ENCODE peak calls at places on chromosomes 2 and 18, in five cellular contexts. D is lower lobe of right lung, S is dorsolateral prefrontal cortex, Z is kidney, A is cardiac muscle cell. H is an unnamed sample.

GRCh38 chr2:112204411-112204810 is 50.4 kb downstream of the ZC3H8 start:
- DNase-seq in D (no peak), S (no peak), Z (no peak), A (peak; percentile 21), H (no peak)

GRCh38 chr2:240295256-240296103 is 140.0 kb upstream of the GPC1 start:
- DNase-seq in D (no peak), S (no peak), Z (no peak), A (peak; percentile 6), H (no peak)

GRCh38 chr2:173064231-173064805 is 11.3 kb upstream of the MAP3K20 start:
- DNase-seq in D (no peak), S (no peak), Z (no peak), A (peak; percentile 52), H (no peak)

GRCh38 chr2:241252778-241253475 is 62.5 kb downstream of the HDLBP start:
- DNase-seq in D (no peak), S (no peak), Z (no peak), A (no peak), H (no peak)

GRCh38 chr18:9082763-9083510 is 19.6 kb upstream of the NDUFV2 start:
- DNase-seq in D (no peak), S (no peak), Z (no peak), A (no peak), H (no peak)

GRCh38 chr2:73759287-73759764 is 20.6 kb downstream of the DUSP11 start:
- DNase-seq in D (no peak), S (no peak), Z (no peak), A (peak; percentile 92), H (no peak)

GRCh38 chr2:58271826-58272225 is 30.7 kb upstream of the FANCL start:
- DNase-seq in D (no peak), S (no peak), Z (no peak), A (no peak), H (no peak)

GRCh38 chr2:763766-764525 is 86.7 kb upstream of the TMEM18 start:
- DNase-seq in D (no peak), S (no peak), Z (no peak), A (no peak), H (no peak)

GRCh38 chr18:34115409-34116081 is 109.2 kb downstream of the NOL4 start:
- DNase-seq in D (no peak), S (no peak), Z (no peak), A (peak; percentile 6), H (no peak)

GRCh38 chr18:35050004-35050623 is 8.9 kb downstream of the MAPRE2 start:
- DNase-seq in D (no peak), S (no peak), Z (no peak), A (peak; percentile 47), H (no peak)

GRCh38 chr2:237629739-237630138 is 2.4 kb downstream of the LRRFIP1 start:
- DNase-seq in D (no peak), S (no peak), Z (no peak), A (peak; percentile 52), H (no peak)

GRCh38 chr18:55501594-55502345 is 86.2 kb downstream of the TCF4 start:
- DNase-seq in D (no peak), S (no peak), Z (no peak), A (no peak), H (no peak)

GRCh38 chr2:233414273-233414654 is 60.0 kb downstream of the DGKD start:
- DNase-seq in D (no peak), S (no peak), Z (no peak), A (peak; percentile 29), H (no peak)

GRCh38 chr2:220162320-220162719 is 534.9 kb downstream of the SLC4A3 start:
- DNase-seq in D (no peak), S (no peak), Z (no peak), A (peak; percentile 53), H (no peak)

GRCh38 chr18:28115149-28115550 is 61.8 kb downstream of the CDH2 start:
- DNase-seq in D (no peak), S (no peak), Z (no peak), A (peak; percentile 82), H (no peak)

GRCh38 chr2:216317831-216318230 is 54.5 kb downstream of the MARCHF4 start:
- DNase-seq in D (no peak), S (no peak), Z (no peak), A (no peak), H (no peak)

GRCh38 chr2:240564571-240565266 is 3.6 kb upstream of the RNPEPL1 start:
- DNase-seq in D (no peak), S (peak; percentile 22), Z (no peak), A (peak; percentile 79), H (no peak)

GRCh38 chr2:84697895-84698294 is 181.6 kb downstream of the DNAH6 start:
- DNase-seq in D (no peak), S (no peak), Z (no peak), A (no peak), H (no peak)

GRCh38 chr18:46321954-46322353 is 217.8 kb downstream of the HAUS1 start:
- DNase-seq in D (no peak), S (no peak), Z (no peak), A (no peak), H (no peak)

GRCh38 chr2:239621611-239622010 is 220.8 kb upstream of the HDAC4 start:
- DNase-seq in D (no peak), S (no peak), Z (no peak), A (no peak), H (no peak)

GRCh38 chr2:64019083-64019974 is at the start of gene VPS54:
- DNase-seq in D (peak; percentile 76), S (peak; percentile 55), Z (peak; percentile 87), A (peak; percentile 69), H (no peak)

GRCh38 chr2:177611310-177611886 is 218.8 kb downstream of the AGPS start:
- DNase-seq in D (no peak), S (no peak), Z (no peak), A (no peak), H (no peak)
- H3K27ac ChIP-seq in D (peak overlapping the region; percentile 43), S (no peak overlapping the region), Z (no peak overlapping the region), A (no peak overlapping the region), H (no peak overlapping the region)

DNA sequence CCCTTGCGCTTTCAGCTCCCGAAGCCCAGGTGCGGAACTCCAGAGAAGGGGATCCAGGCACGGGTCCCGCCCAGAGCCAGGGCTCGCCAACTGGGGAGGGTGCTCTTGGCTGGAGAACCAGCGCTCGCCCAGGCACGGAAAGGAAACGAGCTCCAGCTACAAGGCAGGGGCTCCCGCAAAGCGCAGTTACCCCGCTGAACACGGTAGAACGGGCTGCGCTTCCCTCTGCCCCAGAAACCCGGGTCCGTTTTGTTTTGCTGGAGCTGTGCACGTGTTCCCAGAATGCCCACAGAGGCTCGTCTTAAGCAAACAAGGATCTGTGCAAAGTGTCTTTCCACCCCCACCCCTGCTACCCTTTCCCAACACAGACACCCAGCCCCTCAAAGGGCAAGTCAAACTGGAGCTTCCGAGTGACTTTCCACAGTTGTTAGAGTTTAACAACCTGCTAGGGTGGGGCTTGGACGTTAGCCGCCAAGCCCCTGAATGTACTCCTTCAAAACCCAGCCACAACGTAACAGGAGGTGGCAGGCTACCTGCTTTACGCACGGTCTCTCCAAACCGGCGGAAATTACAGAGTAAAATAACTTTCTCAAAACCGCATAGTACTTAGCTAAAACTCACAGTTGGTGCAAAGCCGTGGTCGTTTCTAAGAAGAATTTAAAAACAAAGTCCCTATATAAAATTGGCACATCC is 772 bp downstream of the RNF125 start:
- DNase-seq in D (peak; percentile 65), S (peak; percentile 51), Z (peak; percentile 84), A (peak; percentile 29), H (no peak)
- TF ChIP-seq CTCF in D (peak; percentile 10), S (no peak), Z (peak; percentile 2), A (no peak), H (no peak)

GRCh38 chr2:41942278-41942677 is 105.5 kb upstream of the PKDCC start:
- DNase-seq in D (no peak), S (no peak), Z (no peak), A (no peak), H (no peak)

GRCh38 chr2:41940715-41941114 is 107.1 kb upstream of the PKDCC start:
- DNase-seq in D (no peak), S (no peak), Z (no peak), A (peak; percentile 93), H (no peak)

GRCh38 chr2:41941831-41942230 is 106.0 kb upstream of the PKDCC start:
- DNase-seq in D (no peak), S (no peak), Z (no peak), A (peak; percentile 83), H (no peak)

GRCh38 chr2:41944218-41944880 is 103.5 kb upstream of the PKDCC start:
- DNase-seq in D (no peak), S (no peak), Z (no peak), A (no peak), H (no peak)

DNA sequence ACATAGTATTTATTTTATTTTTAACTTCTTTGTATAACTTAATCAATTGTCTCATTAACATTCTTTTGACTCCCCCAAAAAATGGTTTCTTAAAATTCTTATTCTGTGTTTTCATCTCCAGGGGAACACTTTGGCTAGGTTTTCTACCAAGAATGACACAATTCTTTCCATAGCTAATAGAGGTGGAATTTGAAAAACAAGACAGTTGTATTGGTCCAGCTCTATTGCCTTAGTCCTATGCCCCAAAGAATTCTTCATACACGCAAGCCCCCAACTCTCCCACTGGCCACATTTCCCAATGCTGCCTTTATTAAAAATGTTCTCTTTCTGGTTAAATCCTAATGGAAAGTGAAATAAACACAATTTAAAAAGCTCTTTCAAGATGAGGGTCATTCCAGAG is 104.6 kb upstream of the PKDCC start:
- DNase-seq in D (no peak), S (no peak), Z (no peak), A (no peak), H (no peak)
- H3K27ac ChIP-seq in D (no peak overlapping the region), S (no peak overlapping the region), Z (no peak overlapping the region), A (no peak overlapping the region), H (no peak overlapping the region)

GRCh38 chr2:15750433-15750814 is 158.8 kb downstream of the DDX1 start:
- DNase-seq in D (no peak), S (no peak), Z (no peak), A (no peak), H (no peak)

GRCh38 chr2:15748736-15749323 is 157.2 kb downstream of the DDX1 start:
- DNase-seq in D (no peak), S (no peak), Z (no peak), A (peak; percentile 56), H (no peak)

GRCh38 chr2:15750822-15751221 is 159.2 kb downstream of the DDX1 start:
- DNase-seq in D (no peak), S (no peak), Z (no peak), A (no peak), H (no peak)

GRCh38 chr2:15751477-15751876 is 159.8 kb downstream of the DDX1 start:
- DNase-seq in D (no peak), S (no peak), Z (no peak), A (no peak), H (no peak)

DNA sequence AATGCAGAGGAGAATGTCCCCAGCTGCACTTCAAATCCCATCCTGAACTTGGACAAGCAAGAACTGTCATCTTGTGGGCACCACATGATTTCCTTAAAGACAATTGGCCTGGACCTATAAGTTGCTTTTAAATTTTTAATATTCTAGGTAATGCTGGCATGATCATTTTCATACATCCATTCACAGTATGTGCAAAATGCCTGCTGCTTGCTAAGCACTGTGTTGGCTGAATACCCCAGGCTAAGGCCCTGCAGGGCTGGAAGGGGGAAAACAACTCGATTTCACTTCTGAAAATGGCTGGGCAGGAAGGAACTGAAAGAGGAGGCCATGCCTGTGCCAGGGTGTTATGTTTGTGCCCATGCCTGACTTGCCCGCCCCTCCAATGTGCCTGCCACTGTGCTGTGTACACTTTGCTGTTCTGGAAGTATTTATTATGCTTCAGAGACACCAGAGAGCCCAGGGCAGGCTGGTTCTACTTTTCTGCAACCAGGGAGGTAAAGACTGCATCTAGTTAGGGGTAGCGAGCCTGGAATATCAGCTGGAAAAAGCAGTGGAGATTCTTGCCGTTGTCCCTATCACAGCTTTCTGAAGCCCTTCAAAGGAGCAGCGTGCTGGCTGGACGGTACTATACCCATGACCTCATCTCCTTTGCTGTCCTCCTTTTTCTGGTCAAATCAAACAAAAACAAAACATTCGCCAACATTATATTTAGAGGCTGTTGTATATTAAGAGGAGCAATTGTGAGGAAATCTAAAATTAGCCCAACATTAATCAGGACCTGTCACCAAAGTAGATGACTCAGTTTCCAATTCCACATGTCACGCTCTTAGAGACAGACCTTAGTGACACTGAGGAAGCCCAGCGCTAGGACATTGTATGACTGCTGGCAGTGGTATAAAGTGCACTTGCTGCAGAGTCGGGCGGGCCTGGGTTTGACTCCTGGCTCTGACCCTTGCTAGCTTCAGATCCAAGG is 158.1 kb downstream of the DDX1 start:
- DNase-seq in D (no peak), S (no peak), Z (no peak), A (peak; percentile 8), H (no peak)
- TF ChIP-seq CTCF in D (no peak), S (no peak), Z (no peak), A (no peak), H (no peak)

H was measured in Panc1.